ENCODE peak calls at places on chromosomes 2 and 18, in five cellular contexts. F is PC-3, A is A549, L is A673, I is endodermal cell. U is an unnamed sample.

GRCh38 chr18:59623456-59624383 is 73.5 kb downstream of the CCBE1 start:
- DNase-seq in F (peak; percentile 19), A (no peak), L (no peak), I (no peak), U (no peak)

GRCh38 chr2:9163306-9164111 is 43.1 kb upstream of the ASAP2 start:
- DNase-seq in F (peak; percentile 69), A (no peak), L (no peak), I (no peak), U (no peak)

GRCh38 chr2:113847144-113847543 is 42.7 kb upstream of the ACTR3 start:
- DNase-seq in F (no peak), A (no peak), L (no peak), I (no peak), U (no peak)

GRCh38 chr18:21453512-21453862 is 147.0 kb downstream of the ESCO1 start:
- DNase-seq in F (peak; percentile 45), A (no peak), L (no peak), I (no peak), U (no peak)

GRCh38 chr2:3725458-3726250 is 22.3 kb downstream of the DCDC2C start:
- DNase-seq in F (no peak), A (no peak), L (no peak), I (peak; percentile 46), U (no peak)

GRCh38 chr2:17273066-17273465 is 245.2 kb downstream of the RAD51AP2 start:
- DNase-seq in F (no peak), A (no peak), L (no peak), I (no peak), U (no peak)

GRCh38 chr18:6203791-6204190 is 210.9 kb downstream of the L3MBTL4 start:
- DNase-seq in F (no peak), A (no peak), L (no peak), I (no peak), U (no peak)

GRCh38 chr2:233047206-233047605 is 12.9 kb upstream of the INPP5D start:
- DNase-seq in F (no peak), A (no peak), L (no peak), I (no peak), U (no peak)

GRCh38 chr2:207418422-207418821 is 111.3 kb upstream of the CREB1 start:
- DNase-seq in F (no peak), A (no peak), L (no peak), I (no peak), U (no peak)

GRCh38 chr2:227862741-227863588 is 8.5 kb upstream of the DAW1 start:
- DNase-seq in F (peak; percentile 95), A (peak; percentile 85), L (peak; percentile 70), I (peak; percentile 84), U (peak; percentile 64)

GRCh38 chr2:111628221-111628620 is 255.8 kb downstream of the ANAPC1 start:
- DNase-seq in F (no peak), A (no peak), L (no peak), I (no peak), U (no peak)

GRCh38 chr18:60245096-60245495 is 127.5 kb downstream of the MC4R start:
- DNase-seq in F (no peak), A (no peak), L (no peak), I (no peak), U (no peak)

GRCh38 chr2:211175956-211176355 is 619.6 kb downstream of the CPS1 start:
- DNase-seq in F (no peak), A (no peak), L (no peak), I (no peak), U (no peak)

GRCh38 chr18:77131100-77131651 is 1.4 kb downstream of the MBP start:
- DNase-seq in F (peak; percentile 21), A (no peak), L (no peak), I (no peak), U (no peak)

GRCh38 chr2:207107551-207107950 is 58.2 kb downstream of the KLF7 start:
- DNase-seq in F (no peak), A (no peak), L (no peak), I (no peak), U (no peak)

GRCh38 chr2:207643892-207644291 is 18.7 kb upstream of the METTL21A start:
- DNase-seq in F (no peak), A (no peak), L (no peak), I (no peak), U (no peak)

GRCh38 chr2:18363348-18363747 is 197.1 kb downstream of the RDH14 start:
- DNase-seq in F (no peak), A (no peak), L (no peak), I (no peak), U (no peak)

GRCh38 chr2:19899853-19900525 is 1.8 kb downstream of the TTC32 start:
- DNase-seq in F (peak; percentile 43), A (no peak), L (no peak), I (no peak), U (no peak)

GRCh38 chr18:63315879-63316278 is 3.7 kb downstream of the BCL2 start:
- DNase-seq in F (peak; percentile 44), A (no peak), L (no peak), I (no peak), U (no peak)

GRCh38 chr2:32464441-32464840 is 107.6 kb downstream of the BIRC6 start:
- DNase-seq in F (no peak), A (no peak), L (no peak), I (no peak), U (no peak)

GRCh38 chr18:43570593-43570992 is 293.3 kb upstream of the SYT4 start:
- DNase-seq in F (no peak), A (no peak), L (no peak), I (peak; percentile 46), U (no peak)

GRCh38 chr2:40158781-40159180 is 293.1 kb downstream of the SLC8A1 start:
- DNase-seq in F (no peak), A (no peak), L (no peak), I (no peak), U (no peak)

GRCh38 chr18:72898870-72899840 is 31.4 kb upstream of the NETO1 start:
- DNase-seq in F (no peak), A (no peak), L (no peak), I (no peak), U (no peak)

GRCh38 chr2:119248751-119249150 is 25.1 kb downstream of the STEAP3 start:
- DNase-seq in F (no peak), A (no peak), L (no peak), I (peak; percentile 37), U (no peak)

GRCh38 chr2:201074996-201075395 is 3.2 kb downstream of the NDUFB3 start:
- DNase-seq in F (no peak), A (no peak), L (no peak), I (no peak), U (no peak)

GRCh38 chr2:201070966-201071304 is 536 bp downstream of the HYCC2 start:
- DNase-seq in F (peak; percentile 55), A (peak; percentile 13), L (peak; percentile 31), I (no peak), U (no peak)

GRCh38 chr2:201073071-201073470 is 1.3 kb downstream of the NDUFB3 start:
- DNase-seq in F (peak; percentile 74), A (no peak), L (no peak), I (no peak), U (no peak)

GRCh38 chr2:201072201-201072530 is 365 bp downstream of the NDUFB3 start:
- DNase-seq in F (no peak), A (no peak), L (no peak), I (no peak), U (no peak)

DNA sequence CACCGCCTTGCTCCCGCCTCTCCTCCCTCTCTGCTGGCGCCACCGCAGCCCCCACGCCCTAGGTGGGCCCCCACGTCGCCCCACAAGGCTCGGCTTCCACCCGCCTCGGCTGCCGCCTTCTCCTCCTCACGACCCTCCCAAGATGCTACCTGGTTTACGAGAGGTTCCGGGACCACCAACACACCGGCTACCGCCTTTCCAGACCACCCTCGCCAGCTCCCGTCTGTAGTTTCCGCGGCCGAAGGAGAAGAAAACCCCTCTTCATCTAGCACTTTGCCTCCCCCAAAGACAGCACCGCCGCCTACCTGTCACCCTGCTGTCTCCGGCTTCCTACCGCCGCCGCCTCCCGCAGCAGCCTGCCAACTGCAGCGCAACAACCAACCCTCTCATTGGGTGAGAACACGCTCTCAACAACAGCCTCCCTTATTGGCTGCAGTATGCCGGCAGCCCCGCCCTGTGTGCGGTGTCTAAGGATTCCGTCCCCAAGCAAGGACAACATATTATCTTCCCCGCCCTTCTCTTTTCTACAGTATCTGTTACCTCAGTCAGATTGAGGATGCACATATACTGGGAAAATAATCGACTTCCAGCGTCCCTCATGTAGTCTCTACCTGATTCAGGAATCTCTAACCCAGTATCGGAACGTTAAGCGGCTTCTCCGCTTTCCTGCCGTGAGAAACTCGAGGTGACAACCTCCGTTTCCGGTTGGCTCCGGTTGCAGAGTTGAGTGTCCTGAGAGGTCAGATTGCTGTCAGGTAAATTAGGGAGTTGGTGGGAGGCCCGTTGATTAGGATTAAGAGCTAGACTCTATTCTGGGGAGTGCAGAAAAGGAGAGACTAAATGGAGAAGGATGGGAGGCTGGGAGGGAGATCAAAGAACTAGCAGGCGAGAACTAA is at the start of the genes HYCC2 and NDUFB3:
- DNase-seq in F (peak; percentile 95), A (peak; percentile 97), L (peak; percentile 95), I (peak; percentile 97), U (peak; percentile 77)
- TF ChIP-seq CTCF in F (no peak), A (peak; percentile 11), L (peak; percentile 34), I (peak; percentile 42), U (peak; percentile 32)

DNA sequence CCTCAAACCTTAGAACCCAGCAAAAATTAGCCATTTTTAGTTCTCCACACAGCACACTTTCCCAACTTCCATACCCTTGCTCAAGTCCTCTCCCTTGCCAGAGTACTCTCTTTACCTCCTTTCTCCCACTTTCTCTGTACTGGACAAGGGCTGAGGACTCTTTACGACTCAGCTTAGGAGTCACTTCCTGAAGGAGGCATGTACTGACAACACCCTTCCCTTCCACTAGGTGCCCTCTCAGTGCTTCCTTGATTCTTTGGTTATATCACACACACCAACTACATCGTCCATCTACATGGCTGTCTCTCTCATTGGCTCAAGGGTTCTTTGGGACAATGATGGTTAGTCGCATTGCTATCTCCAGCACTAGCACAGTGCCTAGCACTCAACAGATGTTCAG is 5.2 kb upstream of the C18orf63 start:
- DNase-seq in F (peak; percentile 69), A (peak; percentile 60), L (peak; percentile 32), I (no peak), U (no peak)
- TF ChIP-seq CTCF in F (peak; percentile 64), A (no peak), L (peak; percentile 24), I (peak; percentile 66), U (peak; percentile 54)

GRCh38 chr2:102888514-102888913 is 126.7 kb downstream of the TMEM182 start:
- DNase-seq in F (no peak), A (no peak), L (no peak), I (no peak), U (no peak)
- TF ChIP-seq CTCF in F (no peak), A (no peak), L (no peak), I (no peak), U (no peak)

GRCh38 chr18:61322265-61322873 is 10.9 kb upstream of the CDH20 start:
- DNase-seq in F (peak; percentile 66), A (peak; percentile 32), L (peak; percentile 77), I (peak; percentile 95), U (no peak)
- TF ChIP-seq CTCF in F (peak; percentile 85), A (peak; percentile 35), L (peak; percentile 92), I (peak; percentile 93), U (peak; percentile 95)

U was measured in retinal pigment epithelial cell.